ENCODE peak calls at places on chromosomes 13 and 19, in nine cellular contexts. R is suprapubic skin, B is K562, F is A549, K is tibial nerve, Y is transverse colon, Z is HepG2, E is esophagus muscularis mucosa, C is upper lobe of left lung. P is an unnamed sample. For H3K4me1, the result is how much of the 10 kb centered on the place peaks cover.

GRCh38 chr13:67383358-67383757 is 153.2 kb upstream of the PCDH9 start:
- DNase-seq in R (no peak), B (no peak), C (no peak), Y (no peak), K (no peak), E (no peak), Z (peak), F (no peak), P (no peak)

GRCh38 chr13:113597386-113598080 is 13.0 kb downstream of the TFDP1 start:
- DNase-seq in R (peak), C (peak), F (no peak), Z (no peak), E (no peak), B (no peak), K (no peak), Y (no peak), P (peak)

GRCh38 chr19:7831452-7831851 is 1.4 kb downstream of the EVI5L start:
- DNase-seq in R (no peak), Y (peak), F (peak), E (no peak), C (no peak), K (no peak), B (peak), Z (peak), P (no peak)

GRCh38 chr13:52848455-52849190 is at the start of gene PCDH8:
- DNase-seq in F (no peak), Z (no peak), B (no peak), K (peak), E (no peak), R (no peak), Y (no peak), C (no peak), P (no peak)

GRCh38 chr19:7781157-7781556 is 18.1 kb downstream of the CLEC4M start:
- DNase-seq in K (no peak), E (no peak), B (no peak), C (no peak), Y (no peak), F (no peak), R (no peak), Z (no peak), P (no peak)

GRCh38 chr19:35846038-35846668 is 6.2 kb downstream of the NPHS1 start:
- DNase-seq in Y (no peak), E (no peak), B (no peak), R (no peak), C (no peak), F (peak), Z (no peak), K (no peak), P (no peak)

GRCh38 chr19:11767633-11768133 is 883 bp downstream of the ZNF441 start:
- DNase-seq in E (no peak), B (peak), Z (peak), C (peak), Y (peak), R (peak), F (no peak), K (peak), P (peak)

GRCh38 chr13:82720961-82721360 is 1161.3 kb downstream of the SLITRK1 start:
- DNase-seq in E (no peak), R (no peak), C (no peak), K (no peak), B (no peak), Y (no peak), Z (no peak), F (no peak), P (no peak)

GRCh38 chr13:97371486-97372109 is 62.4 kb upstream of the RAP2A start:
- DNase-seq in B (no peak), C (no peak), R (no peak), K (no peak), Y (no peak), Z (no peak), E (no peak), F (no peak), P (no peak)

GRCh38 chr19:12163841-12164240 is 945 bp downstream of the ZNF136 start:
- DNase-seq in F (no peak), R (no peak), B (no peak), Y (no peak), E (no peak), K (no peak), Z (no peak), C (no peak), P (no peak)

GRCh38 chr13:51727634-51728274 is 76.2 kb downstream of the DHRS12 start:
- DNase-seq in F (no peak), Y (no peak), Z (no peak), R (no peak), K (no peak), B (no peak), E (no peak), C (no peak), P (no peak)

GRCh38 chr19:13146763-13147563 is 3.2 kb downstream of the STX10 start:
- DNase-seq in B (no peak), C (peak), K (peak), Z (no peak), F (no peak), E (no peak), R (no peak), Y (peak), P (no peak)

GRCh38 chr13:32499538-32500210 is 38.9 kb downstream of the N4BP2L2 start:
- DNase-seq in F (no peak), K (no peak), Y (no peak), R (no peak), B (no peak), E (no peak), C (no peak), Z (peak), P (no peak)

GRCh38 chr13:112441779-112442310 is 65.7 kb downstream of the SPACA7 start:
- DNase-seq in E (no peak), C (peak), K (no peak), B (no peak), Z (no peak), R (no peak), Y (no peak), F (no peak), P (no peak)

GRCh38 chr13:77698211-77699058 is 948 bp downstream of the SLAIN1 start:
- DNase-seq in C (peak), B (peak), F (no peak), Z (no peak), R (no peak), K (peak), E (no peak), Y (peak), P (peak)

GRCh38 chr19:10780368-10780767 is 55.6 kb downstream of the TMED1 start:
- DNase-seq in C (peak), Z (no peak), F (no peak), R (no peak), K (peak), E (no peak), Y (peak), B (no peak), P (no peak)

GRCh38 chr19:52665047-52665446 is 26.9 kb upstream of the ZNF83 start:
- DNase-seq in R (no peak), C (no peak), B (peak), K (no peak), F (no peak), Y (no peak), Z (no peak), E (no peak), P (no peak)

GRCh38 chr19:18167975-18168645 is 5.5 kb upstream of the IFI30 start:
- DNase-seq in Y (peak), C (peak), E (no peak), F (peak), R (no peak), B (peak), Z (no peak), K (no peak), P (no peak)

GRCh38 chr19:36125557-36125956 is 10.3 kb downstream of the TBCB start:
- DNase-seq in R (no peak), Y (no peak), C (no peak), E (no peak), F (no peak), K (no peak), B (no peak), Z (no peak), P (no peak)

GRCh38 chr13:98954313-98954712 is 23.6 kb downstream of the DOCK9 start:
- DNase-seq in E (no peak), B (no peak), F (no peak), K (no peak), C (no peak), R (no peak), Y (no peak), Z (no peak), P (no peak)

GRCh38 chr19:18809149-18809978 is 18.3 kb upstream of the COMP start:
- DNase-seq in K (peak), E (no peak), B (no peak), Y (peak), C (peak), F (no peak), Z (no peak), R (no peak), P (peak)

GRCh38 chr13:21287331-21287907 is 111.0 kb downstream of the MRPL57 start:
- DNase-seq in Z (no peak), R (no peak), E (no peak), F (no peak), Y (no peak), C (no peak), K (no peak), B (no peak), P (no peak)

GRCh38 chr13:111387945-111388600 is 67.6 kb downstream of the TEX29 start:
- DNase-seq in Y (no peak), R (no peak), K (no peak), B (no peak), F (no peak), Z (no peak), E (no peak), C (peak), P (no peak)

GRCh38 chr19:55654833-55655647 is at the start of gene U2AF2:
- DNase-seq in R (peak), Z (peak), C (peak), B (peak), K (peak), Y (peak), F (peak), E (peak), P (peak)

GRCh38 chr19:55658846-55659459 is 4.1 kb downstream of the U2AF2 start:
- DNase-seq in C (no peak), E (no peak), K (no peak), B (no peak), F (no peak), Z (no peak), Y (no peak), R (no peak), P (no peak)

GRCh38 chr19:55656552-55656951 is 1.7 kb downstream of the U2AF2 start:
- DNase-seq in F (no peak), Z (no peak), E (no peak), R (no peak), Y (no peak), K (no peak), B (no peak), C (no peak), P (no peak)

GRCh38 chr19:55655648-55656040 is 809 bp downstream of the U2AF2 start:
- DNase-seq in K (no peak), Z (no peak), R (no peak), E (no peak), B (no peak), F (no peak), Y (no peak), C (no peak), P (no peak)

DNA sequence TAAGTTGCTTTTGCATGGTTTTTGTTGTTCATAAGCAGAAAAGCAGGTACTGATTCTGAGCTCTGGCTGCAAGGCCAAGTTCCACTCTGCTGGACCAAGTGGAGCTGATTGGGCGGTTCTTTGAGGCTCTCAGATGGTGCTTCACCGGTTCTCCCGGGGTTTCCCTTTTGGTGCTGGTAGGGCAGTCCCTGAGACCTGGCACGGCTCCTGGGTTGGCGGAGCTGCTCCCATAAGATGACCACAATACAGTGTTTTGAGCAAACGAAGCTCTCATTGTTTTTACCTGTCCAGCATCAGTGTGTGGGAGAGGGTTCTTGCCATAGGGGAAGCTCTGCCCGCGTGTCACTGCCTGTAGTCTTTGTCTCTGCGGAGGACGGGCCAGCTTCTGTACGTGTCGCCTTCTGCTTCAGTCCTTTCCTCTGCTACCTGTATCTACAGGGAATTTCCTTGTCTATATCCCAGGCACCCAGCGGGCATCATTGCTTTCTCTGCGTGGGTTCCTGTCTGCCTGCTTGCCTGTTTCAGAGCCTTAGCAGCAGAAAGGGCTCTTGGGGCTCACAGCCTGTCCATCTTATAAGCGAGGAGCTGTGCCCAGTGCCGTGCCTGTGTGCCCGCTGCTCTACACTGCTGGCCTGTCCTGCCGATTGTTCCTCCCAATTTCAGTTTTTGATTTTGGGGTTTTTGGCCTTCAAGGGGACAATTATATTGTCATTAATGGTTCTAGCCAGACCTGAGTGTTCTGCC is 2.3 kb downstream of the U2AF2 start:
- DNase-seq in E (no peak), K (no peak), R (no peak), C (peak), Y (no peak), F (no peak), Z (no peak), B (no peak), P (no peak)
- H3K4me1 ChIP-seq in E (half or more), K (under half), R (half or more), C (half or more), Y (under half), F (under half), Z (under half), B (under half), P (under half)

GRCh38 chr13:48973845-48974431 is 1.8 kb upstream of the FNDC3A start:
- DNase-seq in B (no peak), Z (no peak), Y (no peak), E (no peak), K (no peak), C (no peak), F (no peak), R (no peak), P (no peak)
- TF ChIP-seq CTCF in B (no peak), Z (no peak), Y (no peak), E (no peak), K (no peak), C (no peak), F (no peak), R (no peak), P (no peak)

GRCh38 chr19:5890099-5890498 is 13.5 kb downstream of the NDUFA11 start:
- DNase-seq in R (no peak), B (no peak), Y (no peak), C (no peak), Z (no peak), F (no peak), K (no peak), E (no peak), P (no peak)
- TF ChIP-seq EP300 in R (no peak), B (no peak), Y (no peak), C (no peak), Z (no peak), F (no peak), K (no peak), E (no peak), P (no peak)

GRCh38 chr19:44848805-44849457 is 2.8 kb downstream of the NECTIN2 start:
- DNase-seq in E (no peak), C (no peak), F (no peak), Z (no peak), Y (no peak), B (peak), R (peak), K (no peak), P (peak)
- H3K4me1 ChIP-seq in E (under half), C (half or more), F (under half), Z (under half), Y (under half), B (half or more), R (half or more), K (under half), P (under half)

DNA sequence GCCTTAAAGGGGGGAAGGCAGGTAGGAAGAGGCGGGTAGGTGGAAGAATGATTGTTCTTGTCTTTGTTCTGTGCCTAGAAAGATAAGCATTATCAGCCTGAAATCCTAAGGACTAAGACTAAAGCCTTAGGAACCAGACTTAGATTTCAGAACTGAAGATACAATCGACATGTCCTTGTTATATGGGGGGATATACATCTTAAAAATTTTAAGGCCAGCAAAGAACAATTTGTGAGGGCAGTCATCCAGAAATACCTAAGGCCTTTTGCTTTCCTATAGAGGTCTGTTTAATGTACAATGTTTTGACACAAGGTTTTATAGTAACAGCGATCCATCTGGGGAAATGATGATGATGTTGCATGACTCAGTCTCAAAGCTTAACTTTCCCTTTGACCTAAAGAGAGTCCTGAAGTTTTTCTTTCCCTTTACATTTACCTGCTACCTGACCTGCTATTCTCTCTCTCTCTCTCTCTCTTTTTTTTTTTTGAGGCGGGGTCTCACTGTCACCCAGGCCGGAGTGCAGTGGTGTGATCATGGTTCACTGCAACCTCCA is 20.2 kb upstream of the CEACAM6 start:
- DNase-seq in E (no peak), C (no peak), Y (no peak), R (no peak), K (no peak), Z (no peak), B (no peak), F (no peak), P (no peak)
- TF ChIP-seq CTCF in E (no peak), C (no peak), Y (no peak), R (no peak), K (no peak), Z (no peak), B (no peak), F (no peak), P (no peak)

GRCh38 chr19:53809518-53810186 is 14.5 kb downstream of the NLRP12 start:
- DNase-seq in E (no peak), R (no peak), B (peak), K (no peak), Y (no peak), C (no peak), F (no peak), Z (no peak), P (no peak)

GRCh38 chr19:53812335-53812734 is 11.8 kb downstream of the NLRP12 start:
- DNase-seq in B (no peak), C (no peak), K (no peak), R (no peak), E (no peak), Z (no peak), Y (no peak), F (no peak), P (no peak)

GRCh38 chr19:53810187-53810546 is 13.9 kb downstream of the NLRP12 start:
- DNase-seq in B (no peak), K (no peak), C (no peak), Y (no peak), R (no peak), E (no peak), Z (no peak), F (no peak), P (no peak)

GRCh38 chr19:53810891-53811290 is 13.2 kb downstream of the NLRP12 start:
- DNase-seq in K (no peak), C (no peak), Z (no peak), F (no peak), B (no peak), E (no peak), Y (no peak), R (no peak), P (no peak)

DNA sequence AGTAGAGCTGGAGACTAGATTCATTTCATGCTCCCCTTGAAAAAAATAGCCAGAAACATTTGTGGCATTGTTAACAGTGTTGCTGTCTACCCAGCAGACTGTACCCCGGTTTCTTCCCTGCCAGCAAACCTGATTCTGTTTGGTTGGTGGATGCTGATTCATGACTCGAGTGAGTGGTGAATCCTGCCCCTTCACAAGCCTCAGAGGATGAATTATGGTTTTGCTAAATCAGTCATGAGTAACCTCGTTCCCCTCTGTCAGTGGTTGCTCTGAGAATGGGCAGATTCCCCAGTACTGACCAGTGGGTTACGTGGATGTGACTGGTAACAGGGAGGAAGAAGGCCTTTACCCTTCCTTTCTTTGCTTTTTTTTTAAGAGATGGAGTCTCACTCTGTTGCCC is 10.1 kb downstream of the NLRP12 start:
- DNase-seq in Y (no peak), E (no peak), K (no peak), Z (no peak), B (no peak), R (no peak), F (no peak), C (no peak), P (no peak)
- TF ChIP-seq EP300 in Y (no peak), E (no peak), K (no peak), Z (no peak), B (no peak), R (no peak), F (no peak), C (no peak), P (no peak)

GRCh38 chr19:1422943-1423342 is 15.3 kb upstream of the RPS15 start:
- DNase-seq in E (no peak), C (no peak), F (no peak), R (no peak), Z (no peak), Y (no peak), K (no peak), B (no peak), P (no peak)

GRCh38 chr19:1425902-1426301 is 12.3 kb upstream of the RPS15 start:
- DNase-seq in Y (no peak), K (no peak), R (no peak), C (no peak), E (no peak), Z (no peak), B (no peak), F (no peak), P (no peak)

GRCh38 chr19:1425102-1425842 is 12.9 kb upstream of the RPS15 start:
- DNase-seq in Z (no peak), Y (no peak), K (no peak), R (no peak), F (no peak), E (no peak), B (peak), C (no peak), P (no peak)

GRCh38 chr19:1423445-1424181 is 14.6 kb upstream of the RPS15 start:
- DNase-seq in B (no peak), E (no peak), K (no peak), C (no peak), Y (no peak), R (no peak), Z (no peak), F (no peak), P (no peak)

DNA sequence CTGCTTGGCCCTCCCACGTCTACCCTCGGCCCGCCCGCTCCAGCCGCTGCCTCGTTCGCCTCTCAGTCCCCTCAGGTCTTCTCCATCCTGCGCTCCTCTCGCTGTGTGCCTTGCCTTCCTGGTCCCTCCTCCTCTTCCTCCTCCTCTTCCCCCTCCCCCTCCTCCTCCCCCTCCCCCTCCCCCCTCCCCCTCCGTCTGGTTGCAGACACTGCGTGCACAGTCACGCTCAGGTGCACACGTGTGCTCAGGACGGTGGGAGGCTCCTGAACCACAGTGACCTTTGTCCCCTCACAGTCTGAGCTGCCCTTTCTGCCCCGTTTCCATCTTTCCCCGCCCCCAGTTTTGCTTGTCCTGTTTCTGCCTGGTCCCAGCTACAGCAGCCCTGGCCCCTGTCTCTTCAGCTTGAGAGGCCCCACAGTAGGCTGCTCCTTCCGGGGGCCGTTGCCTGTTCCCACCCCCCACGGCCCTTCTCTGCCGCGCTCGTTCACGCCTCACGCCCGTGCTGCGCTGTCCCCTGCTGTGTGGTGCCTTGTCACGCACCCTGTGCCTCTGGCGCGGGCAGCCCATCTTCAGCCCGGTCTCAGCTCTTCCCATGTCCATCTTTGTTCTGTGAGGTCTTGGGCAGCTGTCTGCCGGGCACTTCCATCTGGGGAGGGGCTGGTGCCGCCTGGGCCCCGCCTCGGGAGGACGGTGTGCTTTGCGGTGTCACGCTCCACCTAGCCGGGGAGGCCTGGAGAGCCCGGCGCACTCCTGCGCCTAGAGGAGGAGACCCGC is 13.8 kb upstream of the RPS15 start:
- DNase-seq in C (no peak), K (no peak), R (no peak), Z (peak), F (no peak), Y (no peak), E (no peak), B (peak), P (no peak)
- H3K4me1 ChIP-seq in C (under half), K (under half), R (under half), Z (under half), F (under half), Y (under half), E (under half), B (under half), P (under half)

P was measured in ovary.